ENCODE peak calls at places on chromosomes 3 and 15, in ten cellular contexts. One of them, this sample, is unnamed.

GRCh38 chr3:135805752-135806151 is 159.8 kb upstream of the PPP2R3A start:
- DNase-seq in iris pigment epithelial cell: no peak
- DNase-seq in cardiac muscle cell: no peak
- DNase-seq in natural killer cell: no peak
- DNase-seq in NCI-H2081: no peak
- DNase-seq in GM23248: no peak
- DNase-seq in HTR-8/SVneo: no peak
- DNase-seq in endothelial cell: no peak
- DNase-seq in NCI-H1092 treated with DMSO at 0.1 percent for 48 hours: no peak
- DNase-seq in NCI-H1105: no peak
- DNase-seq in this sample: no peak

GRCh38 chr3:172148269-172148668 is 108.9 kb downstream of the FNDC3B start:
- DNase-seq in NCI-H1092 treated with DMSO at 0.1 percent for 48 hours: no peak
- DNase-seq in iris pigment epithelial cell: peak
- DNase-seq in natural killer cell: no peak
- DNase-seq in NCI-H2081: no peak
- DNase-seq in endothelial cell: no peak
- DNase-seq in cardiac muscle cell: no peak
- DNase-seq in NCI-H1105: no peak
- DNase-seq in GM23248: peak
- DNase-seq in HTR-8/SVneo: no peak
- DNase-seq in this sample: no peak

GRCh38 chr3:151093905-151094304 is 8.4 kb downstream of the MED12L start:
- DNase-seq in HTR-8/SVneo: no peak
- DNase-seq in NCI-H1105: no peak
- DNase-seq in endothelial cell: no peak
- DNase-seq in cardiac muscle cell: no peak
- DNase-seq in natural killer cell: no peak
- DNase-seq in iris pigment epithelial cell: no peak
- DNase-seq in GM23248: no peak
- DNase-seq in NCI-H1092 treated with DMSO at 0.1 percent for 48 hours: no peak
- DNase-seq in NCI-H2081: no peak
- DNase-seq in this sample: no peak

GRCh38 chr3:11291808-11292207 is 19.6 kb downstream of the ATG7 start:
- DNase-seq in NCI-H2081: no peak
- DNase-seq in HTR-8/SVneo: no peak
- DNase-seq in cardiac muscle cell: no peak
- DNase-seq in iris pigment epithelial cell: no peak
- DNase-seq in GM23248: no peak
- DNase-seq in endothelial cell: no peak
- DNase-seq in NCI-H1105: no peak
- DNase-seq in NCI-H1092 treated with DMSO at 0.1 percent for 48 hours: no peak
- DNase-seq in natural killer cell: no peak
- DNase-seq in this sample: no peak

GRCh38 chr15:85402195-85402921 is 22.0 kb downstream of the AKAP13 start:
- DNase-seq in iris pigment epithelial cell: peak
- DNase-seq in endothelial cell: no peak
- DNase-seq in cardiac muscle cell: peak
- DNase-seq in NCI-H1105: no peak
- DNase-seq in natural killer cell: no peak
- DNase-seq in HTR-8/SVneo: no peak
- DNase-seq in GM23248: peak
- DNase-seq in NCI-H1092 treated with DMSO at 0.1 percent for 48 hours: no peak
- DNase-seq in NCI-H2081: no peak
- DNase-seq in this sample: no peak

GRCh38 chr15:87589134-87589533 is 667.4 kb downstream of the NTRK3 start:
- DNase-seq in iris pigment epithelial cell: no peak
- DNase-seq in natural killer cell: no peak
- DNase-seq in NCI-H1092 treated with DMSO at 0.1 percent for 48 hours: no peak
- DNase-seq in NCI-H2081: no peak
- DNase-seq in GM23248: no peak
- DNase-seq in cardiac muscle cell: no peak
- DNase-seq in HTR-8/SVneo: no peak
- DNase-seq in NCI-H1105: no peak
- DNase-seq in endothelial cell: no peak
- DNase-seq in this sample: no peak

GRCh38 chr15:43235536-43235935 is 14.7 kb upstream of the EPB42 start:
- DNase-seq in NCI-H2081: no peak
- DNase-seq in iris pigment epithelial cell: no peak
- DNase-seq in cardiac muscle cell: no peak
- DNase-seq in HTR-8/SVneo: no peak
- DNase-seq in NCI-H1092 treated with DMSO at 0.1 percent for 48 hours: no peak
- DNase-seq in GM23248: no peak
- DNase-seq in NCI-H1105: no peak
- DNase-seq in natural killer cell: no peak
- DNase-seq in endothelial cell: no peak
- DNase-seq in this sample: no peak

GRCh38 chr3:194955979-194956696 is 270.5 kb downstream of the FAM43A start:
- DNase-seq in NCI-H2081: no peak
- DNase-seq in GM23248: no peak
- DNase-seq in HTR-8/SVneo: no peak
- DNase-seq in NCI-H1092 treated with DMSO at 0.1 percent for 48 hours: no peak
- DNase-seq in iris pigment epithelial cell: no peak
- DNase-seq in natural killer cell: peak
- DNase-seq in endothelial cell: no peak
- DNase-seq in cardiac muscle cell: no peak
- DNase-seq in NCI-H1105: no peak
- DNase-seq in this sample: no peak

GRCh38 chr15:27165590-27165989 is 194.6 kb downstream of the GABRG3 start:
- DNase-seq in NCI-H1105: no peak
- DNase-seq in endothelial cell: no peak
- DNase-seq in HTR-8/SVneo: no peak
- DNase-seq in natural killer cell: no peak
- DNase-seq in GM23248: no peak
- DNase-seq in iris pigment epithelial cell: no peak
- DNase-seq in NCI-H1092 treated with DMSO at 0.1 percent for 48 hours: no peak
- DNase-seq in cardiac muscle cell: no peak
- DNase-seq in NCI-H2081: no peak
- DNase-seq in this sample: peak

GRCh38 chr3:100024520-100025303 is 89.6 kb downstream of the FILIP1L start:
- DNase-seq in endothelial cell: no peak
- DNase-seq in GM23248: peak
- DNase-seq in NCI-H1105: no peak
- DNase-seq in NCI-H1092 treated with DMSO at 0.1 percent for 48 hours: no peak
- DNase-seq in iris pigment epithelial cell: no peak
- DNase-seq in cardiac muscle cell: no peak
- DNase-seq in NCI-H2081: no peak
- DNase-seq in HTR-8/SVneo: no peak
- DNase-seq in natural killer cell: no peak
- DNase-seq in this sample: no peak

GRCh38 chr3:171459942-171460225 is 321 bp downstream of the TNIK start:
- DNase-seq in NCI-H2081: no peak
- DNase-seq in NCI-H1092 treated with DMSO at 0.1 percent for 48 hours: peak
- DNase-seq in GM23248: no peak
- DNase-seq in natural killer cell: no peak
- DNase-seq in HTR-8/SVneo: no peak
- DNase-seq in NCI-H1105: no peak
- DNase-seq in cardiac muscle cell: no peak
- DNase-seq in endothelial cell: peak
- DNase-seq in iris pigment epithelial cell: no peak
- DNase-seq in this sample: no peak

GRCh38 chr15:57503051-57503702 is 88.5 kb upstream of the MYZAP start:
- DNase-seq in iris pigment epithelial cell: no peak
- DNase-seq in cardiac muscle cell: no peak
- DNase-seq in endothelial cell: peak
- DNase-seq in HTR-8/SVneo: no peak
- DNase-seq in natural killer cell: no peak
- DNase-seq in NCI-H2081: no peak
- DNase-seq in NCI-H1092 treated with DMSO at 0.1 percent for 48 hours: no peak
- DNase-seq in NCI-H1105: no peak
- DNase-seq in GM23248: peak
- DNase-seq in this sample: no peak

GRCh38 chr3:127699098-127699945 is 26.6 kb downstream of the ABTB1 start:
- DNase-seq in HTR-8/SVneo: no peak
- DNase-seq in NCI-H1092 treated with DMSO at 0.1 percent for 48 hours: peak
- DNase-seq in natural killer cell: no peak
- DNase-seq in cardiac muscle cell: no peak
- DNase-seq in NCI-H1105: no peak
- DNase-seq in iris pigment epithelial cell: peak
- DNase-seq in GM23248: peak
- DNase-seq in endothelial cell: no peak
- DNase-seq in NCI-H2081: no peak
- DNase-seq in this sample: no peak

GRCh38 chr3:20049275-20049674 is 9.0 kb downstream of the KAT2B start:
- DNase-seq in HTR-8/SVneo: no peak
- DNase-seq in NCI-H2081: no peak
- DNase-seq in cardiac muscle cell: no peak
- DNase-seq in natural killer cell: no peak
- DNase-seq in NCI-H1105: no peak
- DNase-seq in GM23248: no peak
- DNase-seq in NCI-H1092 treated with DMSO at 0.1 percent for 48 hours: no peak
- DNase-seq in endothelial cell: no peak
- DNase-seq in iris pigment epithelial cell: no peak
- DNase-seq in this sample: no peak

GRCh38 chr3:50193746-50194127 is 2.3 kb downstream of the GNAT1 start:
- DNase-seq in NCI-H1092 treated with DMSO at 0.1 percent for 48 hours: no peak
- DNase-seq in cardiac muscle cell: no peak
- DNase-seq in natural killer cell: no peak
- DNase-seq in endothelial cell: no peak
- DNase-seq in iris pigment epithelial cell: no peak
- DNase-seq in HTR-8/SVneo: no peak
- DNase-seq in NCI-H2081: no peak
- DNase-seq in NCI-H1105: no peak
- DNase-seq in GM23248: no peak
- DNase-seq in this sample: no peak

GRCh38 chr3:176850498-176850897 is 346.8 kb downstream of the TBL1XR1 start:
- DNase-seq in iris pigment epithelial cell: no peak
- DNase-seq in endothelial cell: no peak
- DNase-seq in cardiac muscle cell: no peak
- DNase-seq in HTR-8/SVneo: no peak
- DNase-seq in GM23248: no peak
- DNase-seq in NCI-H1105: no peak
- DNase-seq in natural killer cell: no peak
- DNase-seq in NCI-H2081: no peak
- DNase-seq in NCI-H1092 treated with DMSO at 0.1 percent for 48 hours: no peak
- DNase-seq in this sample: no peak

GRCh38 chr3:71469131-71469430 is 114.4 kb downstream of the FOXP1 start:
- DNase-seq in NCI-H2081: no peak
- DNase-seq in GM23248: peak
- DNase-seq in natural killer cell: no peak
- DNase-seq in iris pigment epithelial cell: no peak
- DNase-seq in cardiac muscle cell: no peak
- DNase-seq in NCI-H1105: no peak
- DNase-seq in endothelial cell: no peak
- DNase-seq in HTR-8/SVneo: no peak
- DNase-seq in NCI-H1092 treated with DMSO at 0.1 percent for 48 hours: no peak
- DNase-seq in this sample: no peak

GRCh38 chr3:126109860-126110235 is 25.9 kb upstream of the SLC41A3 start:
- DNase-seq in NCI-H1092 treated with DMSO at 0.1 percent for 48 hours: no peak
- DNase-seq in HTR-8/SVneo: no peak
- DNase-seq in GM23248: no peak
- DNase-seq in endothelial cell: no peak
- DNase-seq in NCI-H1105: no peak
- DNase-seq in cardiac muscle cell: no peak
- DNase-seq in natural killer cell: peak
- DNase-seq in iris pigment epithelial cell: no peak
- DNase-seq in NCI-H2081: no peak
- DNase-seq in this sample: no peak

GRCh38 chr3:32313723-32314473 is 75.4 kb downstream of the CMTM8 start:
- DNase-seq in NCI-H2081: no peak
- DNase-seq in NCI-H1105: no peak
- DNase-seq in cardiac muscle cell: no peak
- DNase-seq in HTR-8/SVneo: peak
- DNase-seq in iris pigment epithelial cell: peak
- DNase-seq in NCI-H1092 treated with DMSO at 0.1 percent for 48 hours: no peak
- DNase-seq in endothelial cell: no peak
- DNase-seq in natural killer cell: no peak
- DNase-seq in GM23248: peak
- DNase-seq in this sample: no peak

GRCh38 chr3:141231923-141232861 is 567 bp downstream of the PXYLP1 start:
- DNase-seq in cardiac muscle cell: peak
- DNase-seq in HTR-8/SVneo: no peak
- DNase-seq in NCI-H1092 treated with DMSO at 0.1 percent for 48 hours: peak
- DNase-seq in GM23248: peak
- DNase-seq in NCI-H2081: peak
- DNase-seq in endothelial cell: peak
- DNase-seq in iris pigment epithelial cell: no peak
- DNase-seq in natural killer cell: peak
- DNase-seq in NCI-H1105: peak
- DNase-seq in this sample: no peak

GRCh38 chr15:77221708-77222107 is 150.8 kb upstream of the TSPAN3 start:
- DNase-seq in endothelial cell: no peak
- DNase-seq in iris pigment epithelial cell: no peak
- DNase-seq in NCI-H1092 treated with DMSO at 0.1 percent for 48 hours: no peak
- DNase-seq in natural killer cell: no peak
- DNase-seq in NCI-H2081: no peak
- DNase-seq in cardiac muscle cell: no peak
- DNase-seq in GM23248: no peak
- DNase-seq in NCI-H1105: no peak
- DNase-seq in HTR-8/SVneo: no peak
- DNase-seq in this sample: no peak

GRCh38 chr15:98946301-98947255 is 61.0 kb downstream of the PGPEP1L start:
- DNase-seq in natural killer cell: no peak
- DNase-seq in NCI-H1092 treated with DMSO at 0.1 percent for 48 hours: no peak
- DNase-seq in HTR-8/SVneo: no peak
- DNase-seq in cardiac muscle cell: no peak
- DNase-seq in endothelial cell: no peak
- DNase-seq in iris pigment epithelial cell: no peak
- DNase-seq in GM23248: peak
- DNase-seq in NCI-H2081: no peak
- DNase-seq in NCI-H1105: no peak
- DNase-seq in this sample: no peak